ENCODE peak calls at places on chromosomes 12 and 14, in six cellular contexts. T, H, E, Y, V and U are unnamed samples.

GRCh38 chr12:127903146-127903545 is 363.8 kb upstream of the TMEM132C start:
- DNase-seq in T (no peak), H (no peak), E (no peak), Y (no peak), V (no peak), U (no peak)

GRCh38 chr14:73731111-73731510 is 16.9 kb upstream of the PNMA1 start:
- DNase-seq in T (no peak), H (no peak), E (no peak), Y (no peak), V (no peak), U (no peak)

GRCh38 chr14:57833304-57833703 is 32.6 kb downstream of the SLC35F4 start:
- DNase-seq in T (no peak), H (no peak), E (no peak), Y (no peak), V (no peak), U (no peak)

GRCh38 chr14:69288001-69288771 is 28.2 kb downstream of the GALNT16 start:
- DNase-seq in T (no peak), H (peak), E (no peak), Y (peak), V (no peak), U (no peak)

GRCh38 chr12:110084314-110085015 is 36.1 kb upstream of the C12orf76 start:
- DNase-seq in T (no peak), H (no peak), E (no peak), Y (no peak), V (no peak), U (no peak)

GRCh38 chr14:90585106-90585505 is 188.3 kb downstream of the CALM1 start:
- DNase-seq in T (no peak), H (no peak), E (no peak), Y (no peak), V (no peak), U (no peak)

GRCh38 chr12:7935773-7936581 is at the start of gene SLC2A3:
- DNase-seq in T (peak), H (peak), E (peak), Y (peak), V (peak), U (peak)

GRCh38 chr12:122471324-122472226 is 29.2 kb downstream of the ZCCHC8 start:
- DNase-seq in T (no peak), H (no peak), E (no peak), Y (peak), V (peak), U (peak)

GRCh38 chr14:81169711-81170103 is 51.1 kb downstream of the GTF2A1 start:
- DNase-seq in T (no peak), H (no peak), E (no peak), Y (no peak), V (no peak), U (no peak)

DNA sequence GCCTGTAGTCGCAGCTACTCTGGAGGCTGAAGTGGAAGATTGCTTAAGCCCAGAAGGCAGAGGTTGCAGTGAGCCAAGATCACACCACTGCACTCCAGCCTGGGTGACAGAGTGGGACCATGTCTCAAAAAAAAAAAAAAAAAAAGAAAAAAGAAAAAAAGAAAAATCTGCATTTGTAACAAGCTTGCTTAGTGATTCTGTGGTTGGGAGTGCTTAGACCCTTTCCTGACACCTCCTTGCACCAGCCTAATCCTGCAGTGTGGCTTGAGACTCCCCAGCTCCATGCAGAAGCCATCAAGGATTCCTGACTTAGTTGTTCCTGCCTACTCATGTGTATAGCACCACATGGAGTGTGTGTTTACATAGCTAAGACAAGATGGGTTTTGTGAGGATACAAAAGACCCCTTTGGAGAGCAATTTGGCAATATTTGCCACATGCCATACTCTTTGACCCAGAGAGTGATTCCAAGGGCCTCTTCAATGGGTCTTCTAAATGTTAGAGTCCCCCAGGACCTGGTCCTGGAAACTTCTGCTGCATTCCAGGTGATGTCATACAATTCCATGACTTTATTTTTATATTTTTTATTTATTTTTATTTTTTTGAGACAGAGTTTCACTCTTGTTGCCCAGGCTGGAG is 5.1 kb upstream of the TMED10 start:
- DNase-seq in T (no peak), H (no peak), E (no peak), Y (peak), V (no peak), U (no peak)
- TF ChIP-seq TAF1 in T (no peak), H (no peak), E (no peak), Y (no peak), V (no peak), U (no peak)

GRCh38 chr14:92794547-92794941 is 439 bp downstream of the GOLGA5 start:
- DNase-seq in T (no peak), H (no peak), E (no peak), Y (no peak), V (peak), U (peak)
- TF ChIP-seq POLR2A in T (no peak), H (no peak), E (no peak), Y (no peak), V (no peak), U (no peak)

DNA sequence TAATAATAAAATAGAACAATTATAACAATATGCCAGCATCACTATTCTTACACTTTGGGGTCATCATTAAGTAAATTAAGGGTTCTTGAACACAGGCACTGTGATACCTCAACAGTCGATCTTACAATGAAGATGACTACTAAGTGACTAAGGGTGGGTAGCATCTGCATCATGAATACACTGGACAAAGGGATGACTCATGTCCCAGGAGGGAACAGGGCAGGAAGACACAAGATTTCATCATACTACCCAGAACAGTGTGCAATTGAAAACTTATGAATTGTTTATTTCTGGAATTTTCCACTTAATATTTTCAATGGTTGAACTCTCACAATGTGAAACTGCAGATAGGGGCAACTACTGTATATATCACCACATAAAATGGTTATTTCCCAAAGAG is 19.7 kb downstream of the TSPAN19 start:
- DNase-seq in T (no peak), H (no peak), E (no peak), Y (peak), V (no peak), U (no peak)
- TF ChIP-seq POLR2AphosphoS5 in T (no peak), H (no peak), E (no peak), Y (no peak), V (no peak), U (no peak)

DNA sequence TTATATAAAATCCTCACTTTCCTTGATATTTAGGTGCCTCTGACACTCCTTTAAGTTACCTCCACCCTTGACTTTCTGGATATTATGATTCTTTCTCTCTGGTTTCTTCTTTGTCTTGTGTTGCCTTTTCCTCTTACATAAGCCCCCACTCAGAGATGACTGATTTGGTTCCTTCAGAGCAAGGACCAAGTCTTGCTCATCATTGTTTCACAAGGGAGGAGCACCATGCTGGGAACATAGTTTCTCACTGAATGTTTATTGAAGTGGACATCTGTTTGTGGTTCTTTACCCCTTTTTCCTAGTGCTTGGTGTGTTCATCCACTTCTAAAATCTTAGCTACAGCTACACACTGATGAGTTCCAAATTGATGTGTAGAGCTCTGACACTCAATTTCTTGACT is 161.3 kb upstream of the PTPRQ start:
- DNase-seq in T (no peak), H (no peak), E (no peak), Y (no peak), V (no peak), U (no peak)
- TF ChIP-seq TAF1 in T (no peak), H (no peak), E (no peak), Y (no peak), V (no peak), U (no peak)

DNA sequence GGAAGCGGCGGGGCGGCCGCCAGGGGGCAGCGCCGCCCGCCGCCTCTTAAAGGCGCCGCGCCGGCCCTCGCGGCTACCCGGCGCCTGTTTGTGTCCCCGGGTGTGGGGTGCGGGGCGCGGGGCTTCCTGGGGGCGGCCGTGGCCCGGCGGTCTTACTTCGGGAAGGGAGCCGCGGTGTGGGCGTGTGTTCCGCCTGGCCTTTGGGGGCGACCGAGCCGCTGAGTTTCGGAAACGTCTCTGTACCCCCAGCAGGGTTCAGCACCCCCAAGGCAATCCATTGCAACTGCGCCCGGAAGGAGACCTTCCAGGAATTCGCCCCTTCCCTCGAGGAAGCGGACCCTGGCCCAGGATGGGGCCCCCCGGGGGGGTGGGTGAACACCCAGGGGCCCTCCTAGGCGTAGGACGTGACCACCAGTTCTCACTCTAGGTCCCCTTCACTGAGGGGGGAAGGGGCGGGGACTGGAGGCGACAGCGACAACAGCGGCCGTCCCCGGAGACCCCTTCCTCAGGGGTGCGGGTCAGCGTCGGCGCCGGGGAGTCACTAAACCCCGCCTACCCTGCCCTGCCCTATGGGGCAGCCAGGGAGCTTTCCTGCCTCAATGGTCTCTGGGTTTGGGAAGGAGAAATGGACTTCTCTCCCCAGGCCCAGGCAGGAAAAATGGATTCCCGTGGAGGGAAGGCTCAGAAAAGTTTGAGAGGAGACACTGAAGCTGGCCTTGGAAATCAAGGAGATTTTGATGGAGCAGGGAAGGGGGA is at the start of gene ITPK1:
- DNase-seq in T (no peak), H (peak), E (peak), Y (peak), V (peak), U (peak)
- TF ChIP-seq POLR2A in T (no peak), H (peak), E (no peak), Y (no peak), V (peak), U (no peak)

DNA sequence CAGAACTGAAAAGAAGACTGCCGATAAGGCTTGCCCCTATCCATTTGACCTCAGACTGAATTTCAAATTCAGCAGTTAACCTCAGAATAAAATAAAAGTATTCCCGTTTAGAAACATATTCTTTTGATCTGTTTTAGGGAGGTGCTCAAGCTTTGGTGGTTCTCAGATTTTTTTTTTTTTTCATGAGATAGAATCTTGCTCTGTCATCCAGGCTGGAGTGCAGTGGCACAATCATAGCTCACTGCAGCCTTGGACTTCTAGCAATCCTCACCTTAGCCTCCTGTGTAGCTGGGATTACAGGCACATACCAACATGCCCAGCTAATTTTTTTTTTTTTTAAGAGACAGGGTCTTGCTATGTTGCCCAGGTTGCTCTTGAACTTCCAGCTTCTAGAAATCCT is 15.5 kb downstream of the AEBP2 start:
- DNase-seq in T (no peak), H (no peak), E (no peak), Y (no peak), V (no peak), U (no peak)
- TF ChIP-seq POLR2AphosphoS5 in T (no peak), H (no peak), E (no peak), Y (no peak), V (no peak), U (no peak)

DNA sequence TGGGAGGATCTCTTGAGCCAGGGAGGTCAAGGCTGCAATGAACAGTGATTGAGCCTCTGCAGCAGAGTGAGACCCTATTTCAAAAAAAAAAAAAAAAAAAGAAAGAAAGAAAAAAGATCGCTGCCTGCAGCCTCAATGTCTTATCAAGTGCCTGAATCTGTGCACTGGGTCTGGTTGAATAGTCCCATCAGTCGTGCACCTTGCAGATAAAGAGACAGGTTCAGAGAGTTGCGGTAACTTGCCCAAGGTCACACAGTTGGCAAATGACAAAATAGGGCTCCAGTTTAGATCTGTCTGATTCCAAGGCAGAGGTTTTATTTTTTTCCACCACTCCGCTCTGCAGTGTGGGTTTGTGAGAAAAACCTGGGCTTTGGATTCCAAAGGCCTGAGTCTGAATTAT is 649 bp upstream of the PLA2G1B start:
- DNase-seq in T (no peak), H (no peak), E (no peak), Y (no peak), V (no peak), U (no peak)
- TF ChIP-seq TAF1 in T (no peak), H (no peak), E (no peak), Y (no peak), V (no peak), U (no peak)

GRCh38 chr12:108640802-108641445 is 7.2 kb upstream of the SELPLG start:
- DNase-seq in T (no peak), H (no peak), E (no peak), Y (no peak), V (peak), U (no peak)
- TF ChIP-seq POLR2A in T (no peak), H (no peak), E (no peak), Y (no peak), V (peak), U (no peak)

DNA sequence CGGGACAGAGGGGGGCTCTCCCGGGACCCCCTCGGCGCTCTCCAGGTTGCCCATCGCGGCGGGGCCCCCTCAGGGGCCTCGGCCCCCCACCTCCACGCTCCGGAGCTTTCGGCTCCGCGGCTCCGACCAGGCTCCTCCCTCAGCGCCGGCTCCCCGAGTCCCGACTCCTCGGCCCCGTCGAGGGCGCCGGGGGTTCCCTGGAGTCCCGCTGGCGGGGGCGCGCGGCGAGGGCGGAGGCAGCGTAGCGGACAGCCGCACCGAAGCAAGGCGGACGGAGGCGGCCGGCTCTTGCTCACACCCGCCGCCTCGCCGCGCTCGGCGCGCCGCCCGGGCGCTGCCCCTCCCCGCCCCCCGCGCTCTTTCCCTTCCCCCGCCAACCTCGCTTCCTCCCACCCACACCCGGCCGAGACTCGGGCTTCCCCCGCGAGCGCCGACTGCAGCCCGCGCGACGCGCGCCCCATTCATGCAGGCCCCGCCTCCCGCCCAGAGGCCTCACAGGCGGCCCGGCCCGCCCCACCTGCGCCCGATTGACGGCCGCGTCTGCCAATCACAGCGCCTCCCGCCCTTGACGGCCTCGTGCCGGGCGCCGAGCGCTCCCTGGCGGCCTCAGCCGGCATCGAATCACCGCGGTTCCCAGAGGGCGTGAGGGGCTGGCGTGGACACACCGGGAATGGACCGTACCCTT is at the start of gene FMNL3:
- DNase-seq in T (peak), H (peak), E (peak), Y (peak), V (peak), U (peak)
- TF ChIP-seq POLR2AphosphoS5 in T (peak), H (no peak), E (peak), Y (no peak), V (peak), U (no peak)